ENCODE peak calls at places on chromosome 1, in five cellular contexts. O is GM06990, S is AG10803, I is BJ, C is brain microvascular endothelial cell. L is an unnamed sample.

GRCh38 chr1:11341881-11342552 is 69.0 kb downstream of the UBIAD1 start:
- DNase-seq in O (no peak), S (peak; percentile 11), I (no peak), C (no peak), L (no peak)

GRCh38 chr1:119006406-119007279 is 18.5 kb upstream of the TBX15 start:
- DNase-seq in O (no peak), S (no peak), I (no peak), C (no peak), L (no peak)

GRCh38 chr1:231990388-231990787 is 363.8 kb downstream of the DISC1 start:
- DNase-seq in O (no peak), S (peak; percentile 16), I (no peak), C (no peak), L (no peak)

GRCh38 chr1:218666263-218666662 is 321.1 kb downstream of the TGFB2 start:
- DNase-seq in O (no peak), S (no peak), I (no peak), C (no peak), L (no peak)

GRCh38 chr1:22318279-22318983 is 133.2 kb upstream of the ZBTB40 start:
- DNase-seq in O (no peak), S (no peak), I (no peak), C (no peak), L (no peak)

GRCh38 chr1:87880098-87880746 is 551.5 kb downstream of the LMO4 start:
- DNase-seq in O (no peak), S (no peak), I (no peak), C (no peak), L (no peak)

GRCh38 chr1:194295690-194296089 is 1109.3 kb upstream of the B3GALT2 start:
- DNase-seq in O (no peak), S (no peak), I (no peak), C (peak; percentile 40), L (no peak)

GRCh38 chr1:241696815-241697639 is 44.9 kb downstream of the WDR64 start:
- DNase-seq in O (no peak), S (no peak), I (no peak), C (no peak), L (no peak)

GRCh38 chr1:54945393-54945936 is 35.0 kb upstream of the TMEM61 start:
- DNase-seq in O (no peak), S (no peak), I (no peak), C (no peak), L (no peak)

GRCh38 chr1:114428083-114428754 is 82.8 kb downstream of the TRIM33 start:
- DNase-seq in O (no peak), S (peak; percentile 23), I (no peak), C (no peak), L (no peak)

GRCh38 chr1:186531561-186532165 is 70.7 kb upstream of the PDC start:
- DNase-seq in O (no peak), S (peak; percentile 70), I (no peak), C (peak; percentile 85), L (no peak)

GRCh38 chr1:234289538-234290305 is 83.5 kb upstream of the COA6 start:
- DNase-seq in O (no peak), S (no peak), I (no peak), C (no peak), L (no peak)

GRCh38 chr1:63119575-63120155 is 202.7 kb upstream of the FOXD3 start:
- DNase-seq in O (no peak), S (peak; percentile 44), I (peak; percentile 1), C (no peak), L (no peak)

GRCh38 chr1:111204211-111204883 is 3.9 kb upstream of the DENND2D start:
- DNase-seq in O (peak; percentile 93), S (no peak), I (no peak), C (no peak), L (no peak)

GRCh38 chr1:108747128-108747827 is 804 bp downstream of the STXBP3 start:
- DNase-seq in O (peak; percentile 48), S (peak; percentile 87), I (peak; percentile 31), C (peak; percentile 91), L (peak; percentile 52)

GRCh38 chr1:213457097-213457680 is 406.1 kb downstream of the RPS6KC1 start:
- DNase-seq in O (no peak), S (peak; percentile 5), I (no peak), C (no peak), L (no peak)

GRCh38 chr1:207217778-207218511 is 103.5 kb upstream of the CD55 start:
- DNase-seq in O (peak; percentile 6), S (no peak), I (no peak), C (no peak), L (no peak)

GRCh38 chr1:1399870-1400575 is 888 bp upstream of the CCNL2 start:
- DNase-seq in O (no peak), S (peak; percentile 20), I (no peak), C (no peak), L (no peak)

GRCh38 chr1:28156821-28157220 is 19.7 kb downstream of the PTAFR start:
- DNase-seq in O (no peak), S (no peak), I (no peak), C (no peak), L (no peak)

GRCh38 chr1:81760487-81761097 is 40.1 kb upstream of the ADGRL2 start:
- DNase-seq in O (no peak), S (peak; percentile 42), I (no peak), C (peak; percentile 6), L (no peak)

GRCh38 chr1:191290441-191290840 is 812.8 kb upstream of the BRINP3 start:
- DNase-seq in O (no peak), S (no peak), I (no peak), C (no peak), L (peak; percentile 61)

GRCh38 chr1:109479901-109480300 is 3.8 kb upstream of the ATXN7L2 start:
- DNase-seq in O (no peak), S (no peak), I (no peak), C (no peak), L (no peak)

GRCh38 chr1:78420185-78420584 is 70.6 kb upstream of the PTGFR start:
- DNase-seq in O (no peak), S (no peak), I (no peak), C (no peak), L (no peak)

GRCh38 chr1:143735764-143736461 is 235.9 kb downstream of the FAM72C start:
- DNase-seq in O (peak; percentile 0), S (no peak), I (no peak), C (peak; percentile 0), L (no peak)

GRCh38 chr1:206738370-206739366 is 31.9 kb upstream of the IL19 start:
- DNase-seq in O (no peak), S (peak; percentile 53), I (no peak), C (no peak), L (no peak)

GRCh38 chr1:229857585-229857984 is 209.5 kb upstream of the GALNT2 start:
- DNase-seq in O (no peak), S (no peak), I (no peak), C (no peak), L (no peak)
- TF ChIP-seq CTCF in O (no peak), S (no peak), I (no peak), C (no peak), L (no peak)

DNA sequence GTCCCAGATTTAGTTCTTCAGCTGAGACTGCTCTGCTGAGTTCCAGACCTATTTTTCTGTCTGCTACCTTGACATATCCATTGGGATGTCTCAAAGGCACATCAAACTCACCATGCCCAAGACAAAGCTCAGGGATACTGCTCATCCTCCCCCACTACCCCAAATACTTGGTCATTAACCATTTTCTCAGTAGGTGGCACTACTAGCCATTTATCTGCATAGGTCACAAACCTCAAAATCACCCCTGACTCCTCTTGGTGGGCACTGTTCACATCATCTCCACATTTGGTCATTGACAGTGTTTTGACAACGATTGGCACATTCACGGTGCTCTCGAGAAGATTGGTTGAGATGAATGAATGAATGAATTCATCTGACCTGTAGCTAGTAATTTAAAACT is 32.1 kb downstream of the CACNA1S start:
- DNase-seq in O (no peak), S (no peak), I (no peak), C (no peak), L (no peak)
- TF ChIP-seq CTCF in O (no peak), S (no peak), I (no peak), C (no peak), L (no peak)

GRCh38 chr1:163472267-163472666 is 150.5 kb downstream of the NUF2 start:
- DNase-seq in O (no peak), S (no peak), I (no peak), C (no peak), L (peak; percentile 61)
- TF ChIP-seq CTCF in O (no peak), S (no peak), I (no peak), C (no peak), L (peak; percentile 6)

DNA sequence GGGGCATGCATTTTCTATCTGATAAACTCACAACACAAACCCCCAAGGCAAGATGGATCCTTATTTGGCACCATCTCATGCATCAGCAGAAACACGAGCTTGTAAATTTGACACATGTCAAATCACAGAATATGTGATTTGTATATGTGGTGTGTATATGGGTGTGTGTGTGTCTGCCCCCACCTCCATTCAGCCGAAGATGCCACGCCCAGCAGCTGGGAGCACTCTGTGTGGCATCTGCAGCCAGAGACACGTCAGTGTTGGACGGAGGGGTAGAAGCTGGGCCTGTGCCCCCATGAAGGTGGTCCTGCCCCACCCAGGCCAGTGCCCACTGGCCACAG is 108.4 kb downstream of the CAPN8 start:
- DNase-seq in O (no peak), S (no peak), I (no peak), C (no peak), L (no peak)
- TF ChIP-seq CTCF in O (no peak), S (no peak), I (no peak), C (no peak), L (no peak)

GRCh38 chr1:16905112-16905855 is 9.5 kb downstream of the RNU1-2 start:
- DNase-seq in O (peak; percentile 90), S (peak; percentile 91), I (peak; percentile 65), C (peak; percentile 56), L (peak; percentile 86)
- TF ChIP-seq CTCF in O (no peak), S (no peak), I (no peak), C (no peak), L (no peak)

GRCh38 chr1:44608141-44608540 is 66.1 kb downstream of the TMEM53 start:
- DNase-seq in O (no peak), S (no peak), I (no peak), C (no peak), L (no peak)
- TF ChIP-seq CTCF in O (peak; percentile 32), S (peak; percentile 24), I (peak; percentile 18), C (peak; percentile 42), L (no peak)

GRCh38 chr1:26862781-26863676 is at the start of gene SFN:
- DNase-seq in O (peak; percentile 62), S (no peak), I (no peak), C (no peak), L (peak; percentile 80)

GRCh38 chr1:26861286-26861701 is 1.7 kb upstream of the SFN start:
- DNase-seq in O (no peak), S (peak; percentile 42), I (no peak), C (peak; percentile 20), L (no peak)

GRCh38 chr1:26861889-26862371 is 1.0 kb upstream of the SFN start:
- DNase-seq in O (no peak), S (no peak), I (no peak), C (no peak), L (no peak)

GRCh38 chr1:26863677-26864060 is 720 bp downstream of the SFN start:
- DNase-seq in O (no peak), S (no peak), I (no peak), C (no peak), L (no peak)

GRCh38 chr1:26864610-26865480 is 1.9 kb downstream of the SFN start:
- DNase-seq in O (peak; percentile 99), S (peak; percentile 99), I (peak; percentile 96), C (peak; percentile 96), L (peak; percentile 90)
- TF ChIP-seq CTCF in O (peak; percentile 10), S (no peak), I (peak; percentile 27), C (peak; percentile 1), L (no peak)

GRCh38 chr1:93846929-93847810 is 31.8 kb downstream of the DNTTIP2 start:
- DNase-seq in O (peak; percentile 94), S (peak; percentile 82), I (no peak), C (peak; percentile 71), L (no peak)
- TF ChIP-seq CTCF in O (peak; percentile 5), S (peak; percentile 4), I (no peak), C (no peak), L (no peak)